ENCODE peak calls at places on chromosomes 16 and 17, in six cellular contexts. X is posterior cingulate gyrus; Q is anterior cingulate cortex; S is activated CD4-positive, CD25-positive, alpha-beta regulatory T cell treated with anti-CD3 and anti-CD28 coated beads, Interleukin-2, amount 50 U/mL, for 72 hours; D is activated CD8-positive, alpha-beta memory T cell treated with anti-CD3 and anti-CD28 coated beads for 1 hour; P is HCT116. O is an unnamed sample.

GRCh38 chr16:79943738-79944137 is 343.2 kb upstream of the MAF start:
- DNase-seq in Q (no peak), X (no peak), D (no peak), S (no peak), P (no peak), O (no peak)

GRCh38 chr17:78923660-78924453 is 1.3 kb downstream of the TIMP2 start:
- DNase-seq in X (no peak), P (peak; percentile 69), Q (peak; percentile 48), D (peak; percentile 39), S (peak; percentile 58), O (peak; percentile 64)

GRCh38 chr16:67967183-67967955 is 1.1 kb downstream of the SLC12A4 start:
- DNase-seq in Q (no peak), X (no peak), D (no peak), S (peak; percentile 38), P (no peak), O (no peak)

GRCh38 chr17:35969558-35970442 is 11.5 kb downstream of the CCL16 start:
- DNase-seq in X (no peak), Q (peak; percentile 39), P (peak; percentile 76), D (peak; percentile 54), S (peak; percentile 65), O (peak; percentile 74)

GRCh38 chr17:72477529-72477928 is 356.7 kb downstream of the SOX9 start:
- DNase-seq in S (no peak), X (no peak), D (no peak), P (no peak), Q (no peak), O (peak; percentile 32)

GRCh38 chr17:17228521-17229279 is 8.3 kb downstream of the FLCN start:
- DNase-seq in D (no peak), P (no peak), S (no peak), X (peak; percentile 76), Q (no peak), O (no peak)

GRCh38 chr16:9061358-9061813 is 30.1 kb upstream of the HAPSTR1 start:
- DNase-seq in D (no peak), Q (no peak), P (no peak), X (peak; percentile 80), S (no peak), O (no peak)

GRCh38 chr17:78267257-78268073 is 36.0 kb downstream of the TMEM235 start:
- DNase-seq in D (no peak), S (no peak), Q (no peak), X (no peak), P (no peak), O (no peak)

GRCh38 chr17:1203967-1204291 is 24.1 kb upstream of the ABR start:
- DNase-seq in P (no peak), S (no peak), D (no peak), X (no peak), Q (no peak), O (no peak)

GRCh38 chr17:82915697-82916027 is 75.8 kb upstream of the ZNF750 start:
- DNase-seq in X (no peak), D (no peak), P (no peak), Q (no peak), S (no peak), O (no peak)

GRCh38 chr17:83109793-83110645 is 30.6 kb downstream of the METRNL start:
- DNase-seq in S (no peak), Q (no peak), P (peak; percentile 76), X (no peak), D (no peak), O (peak; percentile 93)